ENCODE peak calls at places on chromosomes 7 and 10, in ten cellular contexts. U is breast epithelium, Y is heart left ventricle, K is IMR-90, X is GM12892, V is stomach, R is suprapubic skin, Z is tibial nerve, B is A549, S is transverse colon. G is an unnamed sample.

GRCh38 chr10:29725133-29725720 is 90.5 kb upstream of the SVIL start:
- DNase-seq in U (no peak), Y (peak), K (no peak), X (no peak), V (no peak), R (no peak), Z (no peak), B (no peak), S (peak), G (no peak)

GRCh38 chr7:151405056-151405455 is 4.8 kb downstream of the WDR86 start:
- DNase-seq in U (no peak), Y (no peak), K (no peak), X (no peak), V (no peak), R (no peak), Z (no peak), B (no peak), S (no peak), G (no peak)

GRCh38 chr7:120259382-120259781 is 13.6 kb upstream of the KCND2 start:
- DNase-seq in U (no peak), Y (no peak), K (peak), X (no peak), V (no peak), R (no peak), Z (no peak), B (no peak), S (no peak), G (no peak)

GRCh38 chr7:2795906-2796305 is 48.2 kb downstream of the GNA12 start:
- DNase-seq in U (no peak), Y (no peak), K (no peak), X (no peak), V (no peak), R (no peak), Z (no peak), B (no peak), S (no peak), G (no peak)

GRCh38 chr7:5082806-5083205 is 37.1 kb downstream of the RBAK start:
- DNase-seq in U (no peak), Y (no peak), K (no peak), X (no peak), V (no peak), R (no peak), Z (no peak), B (no peak), S (no peak), G (no peak)

GRCh38 chr10:103168436-103168835 is 24.6 kb downstream of the NT5C2 start:
- DNase-seq in U (no peak), Y (no peak), K (peak), X (no peak), V (no peak), R (no peak), Z (no peak), B (peak), S (no peak), G (no peak)

GRCh38 chr10:124354411-124355382 is 64.0 kb downstream of the OAT start:
- DNase-seq in U (no peak), Y (peak), K (peak), X (no peak), V (peak), R (no peak), Z (peak), B (peak), S (peak), G (peak)

GRCh38 chr7:155763721-155764431 is 48.4 kb downstream of the SHH start:
- DNase-seq in U (no peak), Y (no peak), K (peak), X (no peak), V (no peak), R (no peak), Z (no peak), B (no peak), S (no peak), G (no peak)

GRCh38 chr7:127897704-127898454 is 133.4 kb downstream of the LRRC4 start:
- DNase-seq in U (no peak), Y (no peak), K (peak), X (no peak), V (no peak), R (no peak), Z (no peak), B (no peak), S (no peak), G (no peak)

GRCh38 chr7:11373546-11374142 is 400.0 kb downstream of the PHF14 start:
- DNase-seq in U (no peak), Y (no peak), K (no peak), X (no peak), V (no peak), R (no peak), Z (no peak), B (peak), S (no peak), G (no peak)

GRCh38 chr10:127920319-127921074 is 13.6 kb downstream of the PTPRE start:
- DNase-seq in U (no peak), Y (no peak), K (no peak), X (no peak), V (no peak), R (no peak), Z (no peak), B (no peak), S (no peak), G (no peak)

GRCh38 chr10:116742367-116743265 is at the start of gene HSPA12A:
- DNase-seq in U (peak), Y (peak), K (peak), X (peak), V (peak), R (no peak), Z (peak), B (peak), S (peak), G (peak)

GRCh38 chr10:110426294-110427153 is 71.2 kb upstream of the DUSP5 start:
- DNase-seq in U (no peak), Y (peak), K (peak), X (no peak), V (no peak), R (no peak), Z (peak), B (peak), S (no peak), G (no peak)

GRCh38 chr10:18020523-18020922 is 68.8 kb downstream of the SLC39A12 start:
- DNase-seq in U (no peak), Y (no peak), K (no peak), X (no peak), V (no peak), R (no peak), Z (no peak), B (no peak), S (no peak), G (no peak)

GRCh38 chr10:20771053-20771452 is 126.1 kb downstream of the NEBL start:
- DNase-seq in U (no peak), Y (no peak), K (no peak), X (no peak), V (no peak), R (no peak), Z (no peak), B (no peak), S (no peak), G (no peak)

GRCh38 chr7:32140540-32140939 is 70.3 kb upstream of the PDE1C start:
- DNase-seq in U (no peak), Y (no peak), K (no peak), X (no peak), V (no peak), R (no peak), Z (no peak), B (no peak), S (no peak), G (no peak)

GRCh38 chr10:92689663-92690210 is at the start of gene HHEX:
- DNase-seq in U (no peak), Y (peak), K (peak), X (peak), V (peak), R (no peak), Z (no peak), B (peak), S (peak), G (no peak)

GRCh38 chr7:103150192-103150591 is 1.3 kb upstream of the NAPEPLD start:
- DNase-seq in U (no peak), Y (no peak), K (no peak), X (no peak), V (no peak), R (no peak), Z (no peak), B (no peak), S (peak), G (no peak)

GRCh38 chr7:137449016-137449415 is 105.5 kb upstream of the PTN start:
- DNase-seq in U (no peak), Y (no peak), K (no peak), X (no peak), V (no peak), R (no peak), Z (no peak), B (no peak), S (no peak), G (no peak)

GRCh38 chr10:84190621-84191020 is 3.7 kb upstream of the CDHR1 start:
- DNase-seq in U (no peak), Y (no peak), K (no peak), X (no peak), V (no peak), R (no peak), Z (no peak), B (no peak), S (peak), G (no peak)

GRCh38 chr10:133274751-133275682 is 1.7 kb downstream of the ADAM8 start:
- DNase-seq in U (no peak), Y (no peak), K (no peak), X (peak), V (peak), R (no peak), Z (no peak), B (no peak), S (peak), G (no peak)

GRCh38 chr7:159033956-159034938 is 110.4 kb downstream of the VIPR2 start:
- DNase-seq in U (peak), Y (no peak), K (no peak), X (no peak), V (peak), R (peak), Z (no peak), B (no peak), S (peak), G (no peak)

GRCh38 chr7:139602143-139602722 is 78.7 kb downstream of the CLEC2L start:
- DNase-seq in U (no peak), Y (no peak), K (peak), X (no peak), V (no peak), R (no peak), Z (no peak), B (peak), S (no peak), G (peak)

GRCh38 chr10:3511483-3511882 is 273.5 kb downstream of the KLF6 start:
- DNase-seq in U (no peak), Y (no peak), K (no peak), X (no peak), V (no peak), R (no peak), Z (no peak), B (no peak), S (no peak), G (no peak)

GRCh38 chr10:128865398-128865797 is 601.6 kb upstream of the MGMT start:
- DNase-seq in U (no peak), Y (no peak), K (no peak), X (no peak), V (no peak), R (peak), Z (peak), B (no peak), S (no peak), G (no peak)

GRCh38 chr7:45184326-45185027 is 26.9 kb downstream of the RAMP3 start:
- DNase-seq in U (no peak), Y (peak), K (no peak), X (no peak), V (peak), R (peak), Z (no peak), B (no peak), S (no peak), G (no peak)

GRCh38 chr7:127943541-127944521 is 87.4 kb downstream of the LRRC4 start:
- DNase-seq in U (no peak), Y (peak), K (peak), X (no peak), V (no peak), R (no peak), Z (peak), B (no peak), S (no peak), G (no peak)

GRCh38 chr7:23093111-23093510 is 12.5 kb upstream of the KLHL7 start:
- DNase-seq in U (no peak), Y (no peak), K (peak), X (no peak), V (no peak), R (no peak), Z (no peak), B (no peak), S (no peak), G (no peak)

GRCh38 chr7:27640914-27641570 is 21.6 kb downstream of the HIBADH start:
- DNase-seq in U (no peak), Y (no peak), K (peak), X (no peak), V (peak), R (no peak), Z (no peak), B (peak), S (no peak), G (peak)

DNA sequence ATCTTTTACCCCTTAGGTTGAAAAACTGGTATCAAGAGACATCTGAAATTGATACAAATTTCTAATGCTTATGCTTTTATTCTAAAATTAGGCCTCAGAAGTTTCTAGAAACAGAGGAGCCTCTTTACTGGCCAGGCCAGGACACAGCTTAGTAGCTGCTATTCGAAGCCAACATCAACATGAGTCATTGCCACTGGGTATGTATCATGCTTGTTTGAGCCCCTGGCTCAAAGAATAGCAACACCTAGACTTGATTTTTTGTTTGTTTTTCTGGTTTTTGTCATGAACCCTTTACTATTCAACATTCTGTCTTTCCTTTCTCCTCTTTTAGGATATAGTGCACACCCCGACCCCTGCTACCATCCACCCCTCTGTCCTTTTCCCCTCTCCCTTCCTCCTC is 90.9 kb upstream of the STK17A start:
- DNase-seq in U (no peak), Y (no peak), K (peak), X (no peak), V (no peak), R (no peak), Z (no peak), B (peak), S (no peak), G (peak)
- TF ChIP-seq POLR2A in U (no peak), Y (no peak), K (no peak), X (no peak), V (no peak), R (no peak), Z (no peak), B (no peak), S (no peak), G (no peak)

GRCh38 chr10:125822878-125823662 is at the start of the genes BCCIP and UROS:
- DNase-seq in U (peak), Y (peak), K (peak), X (peak), V (peak), R (peak), Z (peak), B (peak), S (peak), G (peak)
- TF ChIP-seq POLR2A in U (peak), Y (peak), K (peak), X (peak), V (no peak), R (peak), Z (peak), B (peak), S (peak), G (peak)

GRCh38 chr10:63521389-63522128 is at the start of gene REEP3:
- DNase-seq in U (peak), Y (peak), K (peak), X (peak), V (peak), R (peak), Z (peak), B (peak), S (peak), G (peak)
- TF ChIP-seq POLR2A in U (no peak), Y (peak), K (peak), X (peak), V (no peak), R (peak), Z (peak), B (peak), S (peak), G (peak)

GRCh38 chr7:36301914-36302771 is 87.5 kb upstream of the ANLN start:
- DNase-seq in U (no peak), Y (no peak), K (no peak), X (no peak), V (peak), R (peak), Z (no peak), B (no peak), S (no peak), G (no peak)
- TF ChIP-seq POLR2A in U (no peak), Y (no peak), K (no peak), X (no peak), V (no peak), R (no peak), Z (no peak), B (no peak), S (no peak), G (no peak)

DNA sequence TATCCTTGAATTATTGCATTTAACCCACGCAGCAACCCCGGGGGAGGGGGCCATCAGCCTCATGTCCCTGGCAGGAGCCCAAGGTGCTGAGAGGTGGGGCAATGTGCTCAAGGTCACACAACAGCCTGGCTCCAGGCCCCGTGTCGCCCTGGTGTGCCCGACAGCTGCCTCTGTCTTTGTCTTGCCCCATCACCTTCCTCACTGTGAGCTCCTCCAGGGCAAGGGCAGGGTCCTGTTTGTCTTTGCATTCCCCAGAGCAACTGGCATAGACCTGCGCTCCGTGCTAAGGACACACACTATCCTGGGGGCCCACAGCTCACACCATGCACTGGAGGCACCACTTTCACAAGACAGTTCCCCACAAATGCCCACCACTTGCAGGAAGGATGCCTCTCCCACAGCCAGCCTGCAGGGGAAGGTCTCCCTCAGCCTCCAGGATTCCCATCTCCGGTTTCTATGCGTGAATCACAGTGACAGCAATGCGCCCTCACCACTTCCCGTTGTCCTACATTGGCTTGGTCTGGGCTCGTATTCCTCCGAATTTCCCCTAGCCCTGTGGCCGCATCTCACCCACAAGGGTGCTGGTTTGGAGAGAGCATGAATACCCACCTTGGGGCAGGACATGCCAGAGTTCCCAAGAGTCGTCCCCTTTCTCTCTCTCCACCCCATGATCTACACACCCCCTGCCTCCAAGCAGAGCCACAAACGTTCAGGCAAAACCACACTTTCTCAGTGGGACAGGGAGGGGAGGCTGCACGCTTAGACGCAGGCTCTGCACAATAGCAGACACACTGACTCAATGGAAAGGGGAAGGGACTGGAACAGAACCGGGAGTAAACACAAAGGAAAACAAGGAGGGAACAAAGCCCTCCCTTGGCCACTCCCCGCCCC is 10.3 kb downstream of the ITPRIP start:
- DNase-seq in U (no peak), Y (peak), K (peak), X (no peak), V (no peak), R (peak), Z (no peak), B (peak), S (no peak), G (peak)
- TF ChIP-seq POLR2A in U (no peak), Y (no peak), K (peak), X (no peak), V (no peak), R (no peak), Z (peak), B (no peak), S (no peak), G (peak)

GRCh38 chr10:44975487-44976331 is 2.9 kb downstream of the DEPP1 start:
- DNase-seq in U (peak), Y (no peak), K (peak), X (no peak), V (peak), R (peak), Z (peak), B (peak), S (peak), G (peak)
- TF ChIP-seq POLR2A in U (peak), Y (peak), K (no peak), X (no peak), V (no peak), R (no peak), Z (peak), B (no peak), S (peak), G (peak)